ENCODE peak calls at places on chromosomes 5 and 9, in seven cellular contexts. E is Peyer's patch, S is HepG2, B is AG09319, Q is heart right ventricle, G is AG04450, D is ovary. L is an unnamed sample.
A peak's percentile ranks its signal among the peaks of the same experiment; 100 is the strongest.

GRCh38 chr5:434443-435146 is 8.4 kb upstream of the EXOC3 start:
- DNase-seq in S (no peak), Q (no peak), B (no peak), D (no peak), E (no peak), G (no peak), L (no peak)

GRCh38 chr5:154740483-154740882 is 14.7 kb upstream of the LARP1 start:
- DNase-seq in Q (peak; percentile 50), G (peak; percentile 49), S (no peak), B (peak; percentile 58), E (no peak), D (peak; percentile 32), L (no peak)

GRCh38 chr9:132244582-132245455 is 83.0 kb downstream of the NTNG2 start:
- DNase-seq in B (no peak), E (no peak), D (peak; percentile 40), S (no peak), G (no peak), Q (peak; percentile 57), L (no peak)

GRCh38 chr9:89449261-89449671 is 48.6 kb downstream of the SEMA4D start:
- DNase-seq in B (no peak), Q (no peak), G (no peak), D (no peak), S (no peak), E (no peak), L (no peak)

GRCh38 chr9:18969095-18969494 is 63.9 kb downstream of the SAXO1 start:
- DNase-seq in Q (peak; percentile 10), E (no peak), B (no peak), D (no peak), G (no peak), S (no peak), L (no peak)

GRCh38 chr9:37617837-37618236 is 25.4 kb upstream of the TOMM5 start:
- DNase-seq in E (no peak), G (no peak), D (no peak), S (no peak), B (no peak), Q (no peak), L (no peak)

GRCh38 chr9:38046669-38047300 is 22.2 kb downstream of the SHB start:
- DNase-seq in Q (no peak), D (no peak), S (peak; percentile 78), B (no peak), G (no peak), E (no peak), L (no peak)

GRCh38 chr5:172150514-172151425 is 37.3 kb downstream of the STK10 start:
- DNase-seq in E (peak; percentile 56), Q (peak; percentile 42), S (no peak), G (no peak), B (no peak), D (no peak), L (peak; percentile 32)

GRCh38 chr5:174793684-174794328 is 69.4 kb downstream of the MSX2 start:
- DNase-seq in E (no peak), S (peak; percentile 18), Q (peak; percentile 34), B (peak; percentile 32), D (peak; percentile 15), G (no peak), L (no peak)

GRCh38 chr5:24222866-24223265 is 421.9 kb downstream of the CDH10 start:
- DNase-seq in D (no peak), B (no peak), G (no peak), Q (no peak), E (no peak), S (no peak), L (no peak)

GRCh38 chr5:136802382-136802781 is 437.0 kb upstream of the TRPC7 start:
- DNase-seq in G (no peak), E (no peak), S (no peak), Q (no peak), D (no peak), B (no peak), L (no peak)
- TF ChIP-seq CTCF in G (peak; percentile 21), E (no peak), S (no peak), Q (peak; percentile 63), D (no peak), B (peak; percentile 30), L (no peak)

DNA sequence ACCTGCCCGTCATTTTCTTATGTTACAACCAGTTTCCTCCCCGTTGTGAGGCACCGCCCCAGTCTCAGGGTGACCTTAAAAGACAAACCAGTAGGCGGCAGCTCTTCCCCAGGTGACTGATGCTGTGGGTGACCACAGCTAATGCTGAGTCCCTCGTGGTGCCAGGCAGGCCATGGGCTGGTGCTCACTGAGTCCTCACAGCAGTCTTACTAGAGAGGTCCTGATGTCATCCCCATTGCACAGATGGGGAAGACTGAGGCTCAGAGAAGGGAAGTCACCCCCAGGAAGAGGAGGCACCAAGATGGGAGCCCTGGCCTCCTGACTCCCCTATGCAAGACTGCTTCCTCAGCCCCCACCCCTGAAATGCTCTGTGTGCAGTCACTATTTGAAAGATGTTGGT is 978 bp downstream of the CFAP157 start:
- DNase-seq in D (no peak), B (no peak), Q (no peak), G (no peak), S (peak; percentile 12), E (no peak), L (peak; percentile 58)
- TF ChIP-seq CTCF in D (no peak), B (no peak), Q (no peak), G (no peak), S (peak; percentile 47), E (peak; percentile 19), L (peak; percentile 19)

GRCh38 chr5:148937239-148937638 is 110.8 kb downstream of the ADRB2 start:
- DNase-seq in B (no peak), Q (no peak), E (no peak), G (no peak), S (no peak), D (no peak), L (no peak)

GRCh38 chr5:148937830-148938534 is 111.6 kb downstream of the ADRB2 start:
- DNase-seq in D (no peak), S (no peak), B (no peak), Q (no peak), E (no peak), G (no peak), L (no peak)

GRCh38 chr5:148941810-148942209 is 115.4 kb downstream of the ADRB2 start:
- DNase-seq in G (no peak), D (no peak), E (no peak), B (no peak), S (no peak), Q (no peak), L (no peak)

GRCh38 chr5:148938535-148938907 is 112.1 kb downstream of the ADRB2 start:
- DNase-seq in D (no peak), E (no peak), Q (no peak), G (no peak), B (no peak), S (no peak), L (no peak)

GRCh38 chr5:148939676-148940075 is 113.3 kb downstream of the ADRB2 start:
- DNase-seq in D (no peak), E (no peak), S (no peak), G (no peak), Q (no peak), B (no peak), L (no peak)
- TF ChIP-seq CTCF in D (no peak), E (no peak), S (no peak), G (no peak), Q (no peak), B (no peak), L (no peak)

GRCh38 chr9:95088421-95089161 is 228.9 kb downstream of the FANCC start:
- DNase-seq in E (no peak), D (no peak), B (no peak), Q (no peak), G (no peak), S (no peak), L (no peak)
- TF ChIP-seq CTCF in E (no peak), D (no peak), B (no peak), Q (no peak), G (no peak), S (no peak), L (no peak)

GRCh38 chr5:158492850-158493249 is 606.9 kb downstream of the EBF1 start:
- DNase-seq in E (no peak), S (no peak), D (no peak), B (no peak), G (no peak), Q (no peak), L (no peak)
- TF ChIP-seq CTCF in E (no peak), S (no peak), D (no peak), B (no peak), G (no peak), Q (no peak), L (no peak)

GRCh38 chr5:60163762-60164161 is 270.2 kb upstream of the PDE4D start:
- DNase-seq in G (no peak), S (no peak), E (no peak), Q (no peak), B (no peak), D (no peak), L (no peak)

DNA sequence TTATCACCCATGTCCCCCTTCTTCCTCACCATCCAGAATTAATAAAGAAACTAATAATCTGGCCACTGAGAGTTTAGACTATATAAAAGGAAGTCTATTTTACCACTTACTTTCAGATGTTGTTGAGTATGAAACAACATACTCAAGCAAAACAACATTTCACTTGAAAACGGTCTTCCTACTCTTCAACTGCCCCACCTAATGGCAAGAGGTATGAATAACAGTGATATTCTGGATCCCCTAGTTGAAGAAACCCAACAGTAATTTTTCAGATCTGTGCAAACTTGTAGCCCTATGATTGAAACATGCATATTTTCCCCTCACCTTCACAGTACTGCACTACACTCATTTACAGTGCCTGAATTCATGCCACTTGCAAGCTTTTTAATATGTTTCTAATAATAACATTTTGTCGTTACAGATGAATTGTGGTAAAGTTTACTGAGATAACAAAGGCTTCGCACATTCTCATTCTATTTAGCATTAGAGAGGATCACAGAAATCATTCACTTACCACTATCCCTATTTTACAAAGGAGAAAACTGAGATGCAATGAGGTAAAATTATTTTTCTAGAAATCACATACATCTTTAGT is 267.9 kb upstream of the PDE4D start:
- DNase-seq in Q (no peak), G (no peak), D (no peak), E (no peak), S (peak; percentile 3), B (no peak), L (no peak)
- TF ChIP-seq CTCF in Q (peak; percentile 32), G (peak; percentile 61), D (no peak), E (peak; percentile 47), S (peak; percentile 60), B (peak; percentile 43), L (no peak)

GRCh38 chr5:111399113-111399512 is 113.2 kb downstream of the STARD4 start:
- DNase-seq in S (no peak), D (no peak), B (no peak), E (no peak), Q (no peak), G (no peak), L (no peak)
- TF ChIP-seq CTCF in S (no peak), D (no peak), B (no peak), E (no peak), Q (no peak), G (no peak), L (no peak)

DNA sequence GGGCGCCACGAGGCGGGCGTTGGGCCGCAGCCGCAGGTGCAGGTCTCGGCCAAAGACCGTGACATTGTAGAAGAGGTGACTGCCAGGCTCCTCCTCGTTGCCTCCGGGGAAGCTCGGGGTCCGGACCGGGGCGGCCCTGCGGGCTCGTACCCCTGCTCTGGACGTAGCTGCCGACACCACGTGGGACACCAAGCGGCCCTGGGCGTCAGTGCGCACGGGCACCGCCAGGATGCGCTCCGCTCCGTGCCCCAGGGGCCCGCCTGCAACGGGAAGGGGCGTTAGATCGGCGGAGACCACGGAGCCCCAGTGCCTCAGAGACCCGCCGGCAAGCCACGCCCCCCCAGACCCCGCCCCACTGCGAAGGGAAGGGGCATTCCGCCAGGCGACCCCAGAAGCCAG is 1.4 kb downstream of the ADAMTS2 start:
- DNase-seq in B (no peak), E (no peak), D (peak; percentile 52), S (no peak), Q (no peak), G (no peak), L (no peak)
- TF ChIP-seq CTCF in B (peak; percentile 59), E (peak; percentile 32), D (peak; percentile 50), S (no peak), Q (peak; percentile 10), G (peak; percentile 66), L (no peak)